ENCODE peak calls at places on chromosome 5, in eight cellular contexts. W is Karpas-422; D is A549; H is stimulated activated CD4-positive, alpha-beta T cell treated with anti-CD3 and anti-CD28 coated beads, Interleukin-12 subunit alpha, Interleukin-12 subunit beta, amount 100 ng/mL, for 4 hours; G is NCI-H446 treated with DMSO at 0.1 percent for 48 hours; S is GM06990; I is LoVo; Q is fibroblast of mammary gland. U is an unnamed sample.

GRCh38 chr5:2737273-2738155 is 14.0 kb downstream of the IRX2 start:
- DNase-seq in G (no peak), D (no peak), I (no peak), W (no peak), S (no peak), Q (no peak), H (no peak), U (no peak)

GRCh38 chr5:125109293-125109692 is 362.9 kb upstream of the ZNF608 start:
- DNase-seq in S (no peak), H (no peak), Q (no peak), D (no peak), I (no peak), G (peak; percentile 18), W (no peak), U (no peak)

GRCh38 chr5:1167728-1168709 is 33.4 kb upstream of the SLC6A19 start:
- DNase-seq in D (peak; percentile 75), W (peak; percentile 83), Q (peak; percentile 65), I (peak; percentile 85), H (peak; percentile 59), S (peak; percentile 52), G (no peak), U (peak; percentile 62)

GRCh38 chr5:127518319-127518621 is 830 bp downstream of the PRRC1 start:
- DNase-seq in W (peak; percentile 90), I (no peak), Q (peak; percentile 56), S (no peak), G (no peak), H (no peak), D (peak; percentile 43), U (peak; percentile 61)

GRCh38 chr5:73067213-73067612 is 53.2 kb upstream of the TMEM171 start:
- DNase-seq in I (no peak), H (no peak), Q (peak; percentile 1), W (no peak), D (no peak), S (no peak), G (no peak), U (peak; percentile 3)

GRCh38 chr5:35857004-35857345 is 284 bp downstream of the IL7R start:
- DNase-seq in H (no peak), Q (peak; percentile 64), I (no peak), G (no peak), S (peak; percentile 41), W (no peak), D (no peak), U (no peak)

GRCh38 chr5:178238711-178239592 is 6.3 kb upstream of the PHYKPL start:
- DNase-seq in D (no peak), Q (no peak), H (no peak), G (no peak), S (peak; percentile 67), W (peak; percentile 55), I (no peak), U (no peak)

GRCh38 chr5:92518318-92518913 is 1062.6 kb downstream of the NR2F1-AS1 start:
- DNase-seq in S (no peak), I (peak; percentile 52), W (peak; percentile 48), H (no peak), Q (peak; percentile 76), D (peak; percentile 12), G (peak; percentile 6), U (peak; percentile 67)

GRCh38 chr5:148844433-148845279 is 18.2 kb downstream of the ADRB2 start:
- DNase-seq in G (no peak), D (no peak), Q (no peak), S (no peak), I (no peak), H (no peak), W (peak; percentile 47), U (no peak)

GRCh38 chr5:120228262-120229031 is 235.7 kb upstream of the PRR16 start:
- DNase-seq in S (no peak), W (no peak), D (peak; percentile 4), G (no peak), H (no peak), Q (peak; percentile 14), I (no peak), U (peak; percentile 55)

GRCh38 chr5:50595199-50595598 is 71.2 kb upstream of the PARP8 start:
- DNase-seq in G (no peak), H (no peak), Q (peak; percentile 92), I (peak; percentile 65), S (no peak), W (no peak), D (peak; percentile 6), U (peak; percentile 39)

GRCh38 chr5:149410071-149410470 is 31.0 kb upstream of the IL17B start:
- DNase-seq in S (no peak), I (no peak), Q (no peak), H (no peak), W (no peak), G (no peak), D (no peak), U (no peak)

GRCh38 chr5:153546566-153546965 is 56.1 kb downstream of the GRIA1 start:
- DNase-seq in D (no peak), I (no peak), G (no peak), H (no peak), S (no peak), Q (peak; percentile 17), W (no peak), U (peak; percentile 45)

GRCh38 chr5:140220032-140220697 is 45.2 kb downstream of the CYSTM1 start:
- DNase-seq in I (no peak), G (no peak), W (no peak), Q (peak; percentile 61), S (peak; percentile 40), D (no peak), H (no peak), U (peak; percentile 50)

GRCh38 chr5:69213513-69214215 is 21.0 kb upstream of the CDK7 start:
- DNase-seq in Q (peak; percentile 83), G (no peak), D (peak; percentile 23), W (no peak), I (no peak), H (no peak), S (no peak), U (peak; percentile 75)

U was measured in iris pigment epithelial cell.